ENCODE peak calls at places on chromosomes 3 and 15, in seven cellular contexts. X, T, B, Y, K, O and U are unnamed samples. For H3K27me3, the result is how much of the 10 kb centered on the place peaks cover.

GRCh38 chr3:71444861-71445259 is 138.7 kb downstream of the FOXP1 start:
- DNase-seq in T (no peak), O (no peak), Y (no peak), B (no peak), K (no peak), X (no peak), U (no peak)

GRCh38 chr15:68609618-68610017 is 30.8 kb downstream of the CORO2B start:
- DNase-seq in O (no peak), T (no peak), B (no peak), X (no peak), K (peak), Y (peak), U (peak)

GRCh38 chr15:81813215-81813614 is 232.6 kb downstream of the MEX3B start:
- DNase-seq in T (no peak), O (no peak), Y (no peak), X (no peak), B (peak), K (no peak), U (no peak)

GRCh38 chr15:93265046-93265658 is 176.1 kb upstream of the RGMA start:
- DNase-seq in O (no peak), Y (no peak), X (no peak), B (no peak), T (no peak), K (no peak), U (no peak)

GRCh38 chr3:123405936-123406510 is 42.9 kb downstream of the ADCY5 start:
- DNase-seq in O (no peak), Y (no peak), T (no peak), K (peak), B (no peak), X (no peak), U (no peak)

GRCh38 chr3:48399387-48400172 is 27.6 kb downstream of the FBXW12 start:
- DNase-seq in X (no peak), B (no peak), K (no peak), O (no peak), T (no peak), Y (peak), U (no peak)

GRCh38 chr3:187743195-187744141 is 1.8 kb downstream of the BCL6 start:
- DNase-seq in K (peak), Y (peak), B (no peak), T (peak), X (peak), O (peak), U (peak)

GRCh38 chr15:75727851-75728715 is 15.4 kb upstream of the CSPG4 start:
- DNase-seq in X (peak), O (peak), B (peak), K (peak), Y (peak), T (peak), U (no peak)

GRCh38 chr15:100017140-100017539 is 283.9 kb upstream of the LYSMD4 start:
- DNase-seq in K (no peak), B (no peak), X (no peak), Y (no peak), T (no peak), O (no peak), U (no peak)

GRCh38 chr15:90660195-90660995 is 56.8 kb upstream of the BLM start:
- DNase-seq in Y (peak), X (peak), K (peak), O (peak), B (no peak), T (peak), U (peak)

GRCh38 chr3:129162729-129163579 is 2.1 kb upstream of the ISY1 start:
- DNase-seq in K (no peak), Y (no peak), T (no peak), B (no peak), O (no peak), X (no peak), U (no peak)

GRCh38 chr15:43169888-43170287 is 15.3 kb upstream of the CCNDBP1 start:
- DNase-seq in X (no peak), K (no peak), O (no peak), B (no peak), Y (no peak), T (no peak), U (no peak)

GRCh38 chr3:123055352-123055751 is 11.5 kb upstream of the PDIA5 start:
- DNase-seq in K (no peak), Y (no peak), O (no peak), B (no peak), T (no peak), X (no peak), U (no peak)

GRCh38 chr3:104514776-104515175 is 851.9 kb upstream of the ALCAM start:
- DNase-seq in K (no peak), Y (no peak), X (no peak), B (no peak), O (no peak), T (no peak), U (no peak)

GRCh38 chr15:71757741-71758530 is 52.4 kb upstream of the NR2E3 start:
- DNase-seq in O (no peak), T (no peak), K (no peak), B (no peak), Y (no peak), X (no peak), U (no peak)

GRCh38 chr15:65101418-65101890 is 13.5 kb downstream of the UBAP1L start:
- DNase-seq in O (peak), B (peak), T (peak), Y (peak), X (peak), K (peak), U (no peak)

GRCh38 chr15:65100427-65100826 is 14.6 kb downstream of the UBAP1L start:
- DNase-seq in B (no peak), Y (no peak), X (peak), O (no peak), K (no peak), T (no peak), U (no peak)

GRCh38 chr15:65099336-65099735 is 15.7 kb downstream of the UBAP1L start:
- DNase-seq in T (no peak), B (no peak), X (no peak), K (no peak), O (no peak), Y (no peak), U (no peak)

GRCh38 chr15:65102912-65103311 is 12.1 kb downstream of the UBAP1L start:
- DNase-seq in Y (no peak), T (no peak), O (no peak), K (no peak), B (no peak), X (no peak), U (no peak)

GRCh38 chr15:65101891-65102708 is 12.9 kb downstream of the UBAP1L start:
- DNase-seq in Y (no peak), O (no peak), B (no peak), X (no peak), T (no peak), K (no peak), U (no peak)
- TF ChIP-seq CTCF in Y (no peak), O (no peak), B (peak), X (peak), T (no peak), K (no peak), U (no peak)

DNA sequence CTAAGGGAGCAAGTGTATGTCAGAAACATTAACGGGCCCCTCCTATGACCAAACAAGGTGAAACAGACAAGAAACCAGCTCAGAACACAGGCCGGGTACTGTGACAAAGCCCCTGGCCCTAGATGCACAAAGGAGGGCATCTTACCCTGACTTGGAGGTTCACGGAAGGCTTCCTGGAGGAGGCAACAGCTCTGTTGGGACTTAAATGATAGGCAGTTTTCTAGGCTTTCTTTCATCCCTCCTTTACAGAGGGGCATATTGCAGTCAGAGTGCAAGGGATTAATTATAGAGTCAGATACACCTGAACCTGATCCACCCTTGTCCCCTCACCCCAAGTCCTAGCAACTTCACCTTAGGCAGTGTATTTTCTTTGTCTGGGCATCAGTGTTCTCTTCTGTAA is 8.4 kb downstream of the EPHB3 start:
- DNase-seq in Y (no peak), X (no peak), K (no peak), O (no peak), T (no peak), B (no peak), U (no peak)
- H3K27me3 ChIP-seq in Y (under half), X (under half), K (under half), O (under half), T (under half), B (under half), U (under half)

GRCh38 chr3:51585871-51586270 is 47.4 kb downstream of the RAD54L2 start:
- DNase-seq in Y (no peak), K (no peak), O (no peak), X (no peak), B (no peak), T (no peak), U (no peak)
- TF ChIP-seq CTCF in Y (no peak), K (no peak), O (no peak), X (no peak), B (no peak), T (no peak), U (no peak)

DNA sequence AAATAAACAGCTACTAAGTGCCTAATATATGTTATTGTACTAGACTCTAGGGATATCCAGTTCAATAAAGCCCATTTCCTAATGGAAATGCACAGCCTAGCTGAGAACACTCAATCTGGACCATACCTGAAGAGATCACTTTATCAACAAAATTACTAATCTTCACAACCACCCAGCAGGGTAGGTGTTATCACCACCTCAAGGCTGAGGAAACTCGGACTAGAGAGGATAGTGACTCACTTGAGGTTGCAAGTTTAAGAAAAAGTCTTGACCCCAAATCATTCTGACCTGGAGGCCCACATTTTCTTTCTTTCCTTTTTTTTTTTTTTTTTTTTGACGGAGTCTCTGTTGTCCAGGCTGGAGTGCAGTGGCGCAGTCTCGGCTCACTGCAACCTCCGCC is 3.1 kb upstream of the FMN1 start:
- DNase-seq in B (no peak), Y (no peak), X (no peak), T (no peak), K (no peak), O (no peak), U (no peak)
- H3K27me3 ChIP-seq in B (under half), Y (under half), X (under half), T (under half), K (under half), O (under half), U (under half)